ENCODE peak calls at places on chromosomes 13 and 19, in five cellular contexts. Y is neural crest cell, H is psoas muscle, K is mammary epithelial cell, V is B cell. O is an unnamed sample.

GRCh38 chr13:73715114-73715909 is 418.9 kb downstream of the KLF12 start:
- DNase-seq in H (no peak), Y (no peak), V (peak), K (peak), O (no peak)

GRCh38 chr19:4800591-4801081 is 9.1 kb downstream of the FEM1A start:
- DNase-seq in H (peak), Y (no peak), K (peak), V (no peak), O (no peak)

GRCh38 chr19:21451187-21451586 is 54.2 kb upstream of the ZNF429 start:
- DNase-seq in Y (no peak), K (no peak), H (no peak), V (no peak), O (no peak)

GRCh38 chr19:36196249-36196648 is 18.2 kb downstream of the ZNF565 start:
- DNase-seq in H (no peak), Y (no peak), V (no peak), K (no peak), O (no peak)

GRCh38 chr19:52638601-52639000 is 446 bp upstream of the ZNF83 start:
- DNase-seq in H (peak), Y (no peak), K (no peak), V (no peak), O (peak)

GRCh38 chr13:99215466-99215865 is 14.8 kb downstream of the UBAC2 start:
- DNase-seq in V (no peak), K (no peak), Y (no peak), H (no peak), O (no peak)

GRCh38 chr19:16821081-16821480 is 8.1 kb upstream of the SIN3B start:
- DNase-seq in H (no peak), Y (no peak), K (peak), V (no peak), O (no peak)

GRCh38 chr13:76837811-76838210 is 48.4 kb downstream of the KCTD12 start:
- DNase-seq in H (no peak), Y (no peak), V (no peak), K (no peak), O (no peak)

GRCh38 chr19:5951338-5951861 is 26.5 kb downstream of the RANBP3 start:
- DNase-seq in V (peak), H (no peak), Y (peak), K (no peak), O (no peak)

GRCh38 chr19:14078406-14078805 is 5.8 kb downstream of the MISP3 start:
- DNase-seq in V (no peak), Y (no peak), H (no peak), K (no peak), O (no peak)

GRCh38 chr13:95485518-95486144 is 66.9 kb upstream of the CLDN10 start:
- DNase-seq in K (peak), Y (no peak), V (no peak), H (no peak), O (no peak)

GRCh38 chr13:110398564-110399507 is 91.8 kb downstream of the COL4A2 start:
- DNase-seq in H (no peak), K (no peak), Y (no peak), V (no peak), O (no peak)

GRCh38 chr19:49863254-49863934 is 4.0 kb downstream of the PNKP start:
- DNase-seq in Y (no peak), K (no peak), H (no peak), V (no peak), O (no peak)

GRCh38 chr19:50870417-50871089 is 2.7 kb upstream of the KLK2 start:
- DNase-seq in K (no peak), V (no peak), Y (no peak), H (no peak), O (no peak)

GRCh38 chr13:91722267-91722884 is 324.0 kb downstream of the GPC5 start:
- DNase-seq in H (no peak), K (peak), Y (no peak), V (peak), O (no peak)

GRCh38 chr13:78709028-78709427 is 50.1 kb upstream of the OBI1 start:
- DNase-seq in V (no peak), H (no peak), K (peak), Y (no peak), O (no peak)

GRCh38 chr19:11408591-11408990 is 10.5 kb downstream of the RGL3 start:
- DNase-seq in H (no peak), K (no peak), V (no peak), Y (no peak), O (no peak)

GRCh38 chr19:13742756-13743155 is 21.6 kb upstream of the MRI1 start:
- DNase-seq in K (peak), H (no peak), Y (no peak), V (no peak), O (no peak)

GRCh38 chr13:99005609-99006008 is 27.7 kb upstream of the DOCK9 start:
- DNase-seq in V (no peak), K (no peak), Y (no peak), H (no peak), O (no peak)

GRCh38 chr19:29617336-29618266 is 11.5 kb downstream of the POP4 start:
- DNase-seq in Y (no peak), V (no peak), H (no peak), K (no peak), O (no peak)

GRCh38 chr19:13935765-13936486 is 2.3 kb downstream of the PODNL1 start:
- DNase-seq in H (no peak), Y (no peak), V (no peak), K (no peak), O (peak)

GRCh38 chr13:93364166-93364565 is 137.6 kb downstream of the GPC6 start:
- DNase-seq in Y (no peak), H (no peak), V (no peak), K (peak), O (no peak)

GRCh38 chr13:94784066-94784465 is 71.7 kb upstream of the SOX21 start:
- DNase-seq in Y (no peak), V (no peak), H (no peak), K (no peak), O (no peak)

GRCh38 chr13:76231522-76232167 is 595.5 kb downstream of the LMO7 start:
- DNase-seq in H (no peak), K (no peak), Y (no peak), V (no peak), O (no peak)

GRCh38 chr13:84616864-84617263 is 734.6 kb upstream of the SLITRK1 start:
- DNase-seq in K (no peak), H (no peak), V (no peak), Y (no peak), O (no peak)

GRCh38 chr13:41311607-41312500 is 787 bp downstream of the NAA16 start:
- DNase-seq in Y (peak), K (peak), V (peak), H (peak), O (peak)

GRCh38 chr13:74206061-74206561 is 71.9 kb upstream of the KLF12 start:
- DNase-seq in K (peak), H (no peak), Y (no peak), V (no peak), O (no peak)

GRCh38 chr19:57348136-57348535 is 2.9 kb upstream of the ZNF304 start:
- DNase-seq in K (peak), H (no peak), V (no peak), Y (no peak), O (no peak)

GRCh38 chr13:27245610-27246009 is 5.7 kb upstream of the RPL21 start:
- DNase-seq in K (no peak), H (no peak), Y (no peak), V (no peak), O (no peak)

GRCh38 chr13:75494491-75494890 is 12.5 kb upstream of the TBC1D4 start:
- DNase-seq in K (no peak), V (no peak), H (no peak), Y (no peak), O (no peak)

GRCh38 chr13:19161308-19161707 is 20.3 kb downstream of the TUBA3C start:
- DNase-seq in H (no peak), Y (no peak), K (no peak), V (no peak), O (no peak)

GRCh38 chr19:10812902-10813404 is 23.1 kb downstream of the TMED1 start:
- DNase-seq in V (no peak), K (peak), H (peak), Y (no peak), O (no peak)

GRCh38 chr13:99590519-99591011 is 89.3 kb downstream of the TM9SF2 start:
- DNase-seq in V (no peak), Y (no peak), H (no peak), K (peak), O (no peak)

GRCh38 chr13:20709782-20710181 is 6.3 kb downstream of the IL17D start:
- DNase-seq in K (no peak), Y (no peak), H (no peak), V (no peak), O (no peak)

GRCh38 chr13:20713751-20714150 is 10.3 kb downstream of the IL17D start:
- DNase-seq in Y (no peak), H (peak), K (no peak), V (no peak), O (no peak)

GRCh38 chr13:20709369-20709768 is 5.9 kb downstream of the IL17D start:
- DNase-seq in K (no peak), H (no peak), V (no peak), Y (no peak), O (no peak)

GRCh38 chr13:20713014-20713376 is 9.5 kb downstream of the IL17D start:
- DNase-seq in K (no peak), Y (no peak), H (no peak), V (no peak), O (no peak)

GRCh38 chr13:20711301-20712044 is 8.0 kb downstream of the IL17D start:
- DNase-seq in V (no peak), Y (peak), H (no peak), K (no peak), O (peak)
- TF ChIP-seq CTCF in V (no peak), Y (no peak), H (no peak), K (no peak), O (no peak)

GRCh38 chr19:37929512-37929911 is 22.5 kb downstream of the SIPA1L3 start:
- DNase-seq in Y (no peak), K (no peak), H (no peak), V (no peak), O (no peak)
- TF ChIP-seq CTCF in Y (no peak), K (no peak), H (no peak), V (no peak), O (no peak)

DNA sequence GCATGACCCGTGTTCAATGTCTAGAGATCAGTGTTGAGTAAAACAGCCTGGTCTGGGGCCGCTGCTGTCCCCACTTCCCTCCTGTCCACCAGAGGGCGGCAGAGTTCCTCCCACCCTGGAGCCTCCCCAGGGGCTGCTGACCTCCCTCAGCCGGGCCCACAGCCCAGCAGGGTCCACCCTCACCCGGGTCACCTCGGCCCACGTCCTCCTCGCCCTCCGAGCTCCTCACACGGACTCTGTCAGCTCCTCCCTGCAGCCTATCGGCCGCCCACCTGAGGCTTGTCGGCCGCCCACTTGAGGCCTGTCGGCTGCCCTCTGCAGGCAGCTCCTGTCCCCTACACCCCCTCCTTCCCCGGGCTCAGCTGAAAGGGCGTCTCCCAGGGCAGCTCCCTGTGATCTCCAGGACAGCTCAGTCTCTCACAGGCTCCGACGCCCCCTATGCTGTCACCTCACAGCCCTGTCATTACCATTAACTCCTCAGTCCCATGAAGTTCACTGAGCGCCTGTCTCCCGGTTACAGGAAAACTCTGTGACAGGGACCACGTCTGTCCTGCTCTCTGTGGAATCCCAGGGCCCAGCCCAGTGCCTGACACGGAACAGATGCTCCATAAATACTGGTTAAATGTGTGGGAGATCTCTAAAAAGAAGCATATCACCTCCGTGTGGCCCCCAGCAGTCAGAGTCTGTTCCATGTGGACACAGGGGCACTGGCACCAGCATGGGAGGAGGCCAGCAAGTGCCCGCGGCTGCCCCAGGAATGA is 1.5 kb upstream of the CEACAM5 start:
- DNase-seq in Y (no peak), H (peak), V (peak), K (peak), O (no peak)
- TF ChIP-seq CTCF in Y (peak), H (peak), V (peak), K (peak), O (no peak)

DNA sequence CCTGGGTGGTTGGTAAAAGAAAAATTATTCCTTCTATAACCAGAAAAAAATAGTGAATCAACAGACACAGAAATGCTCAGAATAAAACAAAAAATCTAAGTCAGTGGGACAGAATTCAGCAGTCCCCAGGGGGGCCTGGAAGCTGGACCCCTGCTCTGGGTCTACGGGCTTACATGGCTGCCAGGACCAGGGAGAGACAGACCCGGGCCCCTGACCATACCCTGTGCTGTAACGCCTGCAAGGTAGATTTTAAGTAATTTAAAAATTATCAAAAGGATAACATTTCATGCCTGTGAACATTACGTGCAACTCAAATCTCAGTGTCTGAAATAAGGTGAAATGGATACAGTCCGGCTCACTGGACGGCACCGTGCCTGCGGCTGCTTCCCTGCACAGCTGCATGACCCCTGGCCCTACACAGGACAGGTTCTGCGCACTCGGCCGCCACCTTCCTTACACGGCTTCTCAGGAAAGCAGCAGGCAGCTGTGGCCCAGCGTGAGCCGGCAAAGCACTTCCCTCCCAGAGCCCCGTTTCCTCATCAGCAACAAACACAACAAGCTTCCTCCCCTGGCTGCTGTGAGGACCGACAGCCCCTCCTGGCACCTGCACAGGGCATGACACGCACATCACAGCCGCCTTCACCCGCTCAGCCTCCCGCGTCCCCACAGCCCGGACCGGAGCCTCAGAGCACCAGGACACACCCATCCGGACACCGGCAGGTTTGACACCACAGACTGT is 22.2 kb downstream of the RASA3 start:
- DNase-seq in V (peak), K (no peak), Y (no peak), H (peak), O (no peak)
- TF ChIP-seq CTCF in V (peak), K (no peak), Y (no peak), H (no peak), O (no peak)

GRCh38 chr13:43159007-43159406 is 135.6 kb downstream of the DNAJC15 start:
- DNase-seq in K (no peak), Y (no peak), V (no peak), H (no peak), O (no peak)
- TF ChIP-seq CTCF in K (peak), Y (no peak), V (no peak), H (no peak), O (no peak)

DNA sequence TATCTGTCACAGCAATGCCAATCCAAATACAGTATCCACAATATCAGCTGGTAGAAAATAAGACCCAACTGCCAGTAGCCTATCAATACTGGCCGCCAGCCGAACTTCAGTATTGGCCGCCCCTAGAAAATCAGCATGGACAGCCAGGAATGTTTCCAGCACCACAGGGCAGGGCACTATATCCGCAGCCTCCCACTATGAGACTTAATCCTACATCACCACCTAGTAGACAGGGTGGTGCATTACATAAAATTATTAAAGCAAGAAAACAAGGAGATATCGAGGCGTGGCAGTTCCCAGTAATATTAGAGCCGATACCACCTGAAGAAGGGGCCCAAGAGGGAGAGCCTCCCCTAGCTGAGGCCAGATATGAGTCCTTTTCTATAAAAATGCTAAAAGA is 111.3 kb downstream of the ZNF486 start:
- DNase-seq in Y (peak), K (no peak), H (no peak), V (no peak), O (peak)
- TF ChIP-seq CTCF in Y (peak), K (no peak), H (no peak), V (peak), O (peak)

GRCh38 chr19:45918721-45919120 is 4.1 kb upstream of the NANOS2 start:
- DNase-seq in H (no peak), Y (no peak), K (no peak), V (no peak), O (no peak)

GRCh38 chr19:45917421-45918091 is 3.0 kb upstream of the NANOS2 start:
- DNase-seq in Y (no peak), K (no peak), V (no peak), H (no peak), O (no peak)

GRCh38 chr19:45908956-45909355 is 5.6 kb downstream of the NANOS2 start:
- DNase-seq in Y (no peak), V (no peak), H (no peak), K (peak), O (no peak)

GRCh38 chr19:45911291-45911690 is 3.3 kb downstream of the NANOS2 start:
- DNase-seq in K (no peak), V (no peak), H (no peak), Y (no peak), O (no peak)

DNA sequence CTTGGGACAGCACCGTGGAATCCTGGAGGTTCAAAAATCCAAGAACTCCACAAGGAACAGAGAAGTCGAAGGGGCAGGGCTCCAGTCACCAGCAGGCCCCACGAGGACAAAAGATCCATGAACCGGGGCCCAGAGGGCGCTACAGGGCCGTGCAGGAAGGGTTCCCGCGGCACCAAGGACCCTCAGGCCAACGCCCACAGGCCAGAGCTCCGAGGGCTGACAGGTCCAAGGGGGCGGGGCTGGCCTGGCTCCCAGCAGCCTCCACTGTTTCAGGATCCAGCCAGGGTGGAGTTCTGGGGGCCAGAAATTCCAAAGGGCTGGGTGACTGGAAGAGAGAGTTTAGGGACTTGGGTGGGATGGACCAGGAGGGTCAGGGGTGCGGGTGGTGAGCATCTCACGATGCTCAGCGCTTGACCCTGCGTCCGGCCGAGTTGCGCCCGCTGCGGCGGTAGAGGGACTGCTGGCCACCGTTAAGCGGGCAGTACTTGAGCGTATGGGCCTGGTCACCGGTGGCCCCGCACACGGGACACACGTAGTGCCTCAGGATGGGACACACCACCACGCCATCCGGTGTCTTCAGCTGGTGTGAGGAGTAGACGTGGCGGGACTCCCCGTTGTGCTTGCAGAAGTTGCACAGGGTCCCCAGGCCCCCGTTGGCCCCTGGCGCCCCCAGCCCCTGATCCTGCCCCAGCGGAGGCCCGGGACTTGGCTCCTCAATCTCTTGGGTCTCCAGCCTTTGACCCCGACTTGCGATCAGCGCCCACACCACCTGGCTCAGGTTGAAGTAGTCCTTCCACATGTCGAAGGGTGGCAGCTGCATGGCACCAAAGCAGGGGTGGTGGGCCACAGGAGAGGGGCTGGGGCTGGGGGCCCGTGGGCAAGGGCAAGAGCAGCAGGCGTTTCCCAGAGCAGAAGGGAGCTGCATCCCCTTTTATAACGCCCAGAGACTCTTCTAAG is at the start of gene NANOS2:
- DNase-seq in H (peak), V (no peak), Y (peak), K (no peak), O (peak)
- TF ChIP-seq CTCF in H (no peak), V (no peak), Y (no peak), K (no peak), O (peak)